ENCODE peak calls at places on chromosomes 2 and 18, in four cellular contexts. G is GM23248, S is AG09309, Q is spleen. N is an unnamed sample.

GRCh38 chr2:220147590-220147989 is 520.2 kb downstream of the SLC4A3 start:
- DNase-seq in S (no peak), G (peak), Q (no peak), N (no peak)

GRCh38 chr18:22814329-22814703 is 118.8 kb upstream of the RBBP8 start:
- DNase-seq in G (no peak), Q (no peak), S (no peak), N (no peak)

GRCh38 chr2:231212329-231212845 is 14.0 kb downstream of the ARMC9 start:
- DNase-seq in S (no peak), G (no peak), Q (no peak), N (no peak)

GRCh38 chr2:85468704-85469349 is 50.3 kb downstream of the SH2D6 start:
- DNase-seq in G (peak), Q (peak), S (no peak), N (no peak)

GRCh38 chr18:79755496-79756142 is 42.1 kb upstream of the KCNG2 start:
- DNase-seq in Q (peak), S (no peak), G (no peak), N (no peak)

GRCh38 chr2:230723363-230723762 is 10.7 kb downstream of the CAB39 start:
- DNase-seq in G (peak), Q (no peak), S (no peak), N (no peak)

GRCh38 chr2:40820319-40820718 is 368.4 kb upstream of the SLC8A1 start:
- DNase-seq in S (no peak), G (peak), Q (no peak), N (no peak)

GRCh38 chr2:235951980-235952379 is 216.2 kb downstream of the GBX2 start:
- DNase-seq in Q (no peak), G (no peak), S (no peak), N (no peak)

GRCh38 chr2:225668606-225669266 is 269.2 kb downstream of the NYAP2 start:
- DNase-seq in G (peak), S (peak), Q (no peak), N (no peak)

GRCh38 chr2:241950878-241951331 is 81.4 kb downstream of the RTP5 start:
- DNase-seq in Q (peak), S (no peak), G (peak), N (no peak)

GRCh38 chr18:13486686-13487085 is 239.7 kb downstream of the FAM210A start:
- DNase-seq in S (no peak), G (no peak), Q (no peak), N (no peak)

GRCh38 chr2:119637371-119637770 is 41.6 kb upstream of the TMEM177 start:
- DNase-seq in Q (no peak), S (no peak), G (no peak), N (no peak)

GRCh38 chr2:64943387-64944150 is 45.6 kb upstream of the SLC1A4 start:
- DNase-seq in G (peak), S (peak), Q (peak), N (peak)

DNA sequence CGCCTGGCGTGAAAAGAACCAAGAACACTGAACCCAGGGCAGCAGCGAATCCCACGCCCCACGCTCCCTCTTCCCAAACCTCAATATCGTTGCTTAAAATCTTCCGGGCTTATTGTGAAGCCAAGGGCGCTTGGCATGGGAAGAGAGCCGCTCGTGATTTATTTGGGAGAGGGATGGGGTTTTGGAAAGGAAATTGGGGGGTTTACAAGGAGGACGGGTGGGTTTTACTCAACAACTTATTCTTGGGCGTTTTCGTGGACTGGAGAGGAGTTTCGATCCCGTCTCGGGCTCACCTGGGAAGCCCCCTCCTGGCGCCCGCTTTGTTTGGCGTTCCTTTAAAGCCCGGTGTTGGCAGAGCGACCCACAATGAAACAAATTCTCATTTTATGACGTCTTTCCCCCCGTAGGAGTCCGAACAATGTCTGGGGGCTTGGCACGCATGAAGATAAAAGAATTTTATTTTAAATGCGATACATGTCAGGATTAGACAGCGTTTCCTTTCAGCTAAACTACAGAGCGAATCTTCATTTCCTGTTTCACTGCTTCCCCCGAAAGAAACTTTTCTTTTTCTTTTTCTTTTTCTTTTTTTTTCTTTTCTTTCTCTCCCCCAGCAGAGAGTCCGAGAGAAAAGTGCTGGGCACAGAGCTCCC is 135.3 kb downstream of the INSIG2 start:
- DNase-seq in G (peak), S (no peak), Q (no peak), N (no peak)
- H3K4me3 ChIP-seq in G (peak), S (peak), Q (peak), N (peak)

GRCh38 chr2:158755310-158755709 is 39.8 kb upstream of the DAPL1 start:
- DNase-seq in G (peak), S (no peak), Q (no peak), N (no peak)

GRCh38 chr2:158754303-158754611 is 40.9 kb upstream of the DAPL1 start:
- DNase-seq in G (no peak), S (no peak), Q (no peak), N (no peak)

GRCh38 chr2:158755738-158756137 is 39.4 kb upstream of the DAPL1 start:
- DNase-seq in Q (no peak), G (peak), S (no peak), N (no peak)

GRCh38 chr2:158756331-158756730 is 38.8 kb upstream of the DAPL1 start:
- DNase-seq in Q (no peak), S (no peak), G (peak), N (no peak)

DNA sequence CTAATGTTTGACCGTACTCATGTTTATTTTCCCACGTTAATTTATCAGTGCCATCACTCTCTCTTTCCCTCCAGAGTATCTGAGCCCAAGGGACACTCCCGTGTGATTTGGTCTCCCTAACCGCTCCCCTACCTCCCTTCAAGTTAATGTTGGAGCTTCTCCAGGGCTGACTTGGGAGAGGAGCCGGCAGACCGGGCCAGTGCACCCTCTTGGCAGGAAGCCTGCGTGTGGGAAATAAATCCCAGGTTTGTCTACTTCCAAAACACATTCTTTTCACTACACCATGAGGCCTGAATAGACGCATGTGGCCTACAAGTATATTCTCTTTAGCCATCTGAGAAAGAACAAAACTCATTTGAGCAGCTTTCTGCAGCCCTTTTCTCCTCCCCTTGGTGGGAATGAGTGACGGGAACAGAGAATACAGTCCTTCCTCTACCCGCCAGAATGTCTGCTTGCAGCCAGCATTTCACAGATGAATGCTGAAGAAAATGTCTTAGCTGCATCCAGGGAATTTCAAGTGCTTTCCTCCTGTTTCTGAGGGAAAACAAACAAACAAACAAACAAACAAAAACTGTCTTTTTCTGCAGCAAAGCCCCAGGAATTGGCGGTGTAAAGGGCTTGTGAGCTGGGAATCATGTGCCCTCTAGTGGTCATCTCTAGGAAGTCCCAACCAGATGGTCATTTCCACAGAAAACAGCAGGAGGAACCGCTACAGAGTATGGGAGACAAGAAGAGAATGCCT is 41.4 kb upstream of the DAPL1 start:
- DNase-seq in S (peak), G (peak), Q (no peak), N (no peak)
- H3K4me3 ChIP-seq in S (no peak), G (peak), Q (no peak), N (peak)

GRCh38 chr18:55489742-55490055 is 98.3 kb downstream of the TCF4 start:
- DNase-seq in Q (no peak), S (no peak), G (no peak), N (no peak)
- H3K4me3 ChIP-seq in Q (no peak), S (no peak), G (no peak), N (no peak)

DNA sequence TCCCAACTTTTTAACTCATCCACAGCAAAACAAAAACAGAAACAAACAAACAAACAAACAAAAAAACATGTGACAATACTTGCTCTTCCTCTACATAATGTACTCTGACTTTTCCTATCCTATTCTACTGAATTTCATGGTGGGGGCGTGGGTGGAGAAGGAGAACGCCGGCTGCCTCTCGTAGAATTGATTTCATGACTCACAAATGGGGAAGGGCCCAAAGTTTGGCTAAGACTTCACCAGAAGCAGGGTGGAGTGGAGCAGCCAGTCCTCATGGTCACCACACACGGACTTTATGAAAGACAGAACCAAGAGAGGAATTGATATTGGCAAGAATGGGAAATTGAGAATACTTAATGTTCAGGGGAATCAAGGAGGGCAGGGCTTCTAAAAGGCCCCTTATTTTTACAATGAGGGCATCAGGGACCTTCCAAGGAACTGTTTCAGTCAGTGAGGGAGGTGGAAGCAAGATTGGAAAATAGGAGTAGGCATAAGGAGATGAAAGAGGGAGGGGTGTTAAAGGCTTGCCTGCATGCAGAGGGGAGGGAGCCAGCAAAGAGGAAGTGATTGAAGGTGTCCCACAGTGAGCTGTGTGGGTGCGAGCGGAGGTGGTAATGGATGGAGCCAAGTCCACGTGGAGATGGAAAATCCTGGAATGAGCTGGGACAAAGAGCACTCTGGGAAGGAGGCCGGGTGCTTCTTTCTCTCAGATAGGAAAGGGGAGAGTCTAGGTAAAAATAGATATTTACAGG is 27.9 kb downstream of the MARCHF4 start:
- DNase-seq in Q (no peak), S (no peak), G (peak), N (no peak)
- H3K4me3 ChIP-seq in Q (no peak), S (no peak), G (peak), N (no peak)

DNA sequence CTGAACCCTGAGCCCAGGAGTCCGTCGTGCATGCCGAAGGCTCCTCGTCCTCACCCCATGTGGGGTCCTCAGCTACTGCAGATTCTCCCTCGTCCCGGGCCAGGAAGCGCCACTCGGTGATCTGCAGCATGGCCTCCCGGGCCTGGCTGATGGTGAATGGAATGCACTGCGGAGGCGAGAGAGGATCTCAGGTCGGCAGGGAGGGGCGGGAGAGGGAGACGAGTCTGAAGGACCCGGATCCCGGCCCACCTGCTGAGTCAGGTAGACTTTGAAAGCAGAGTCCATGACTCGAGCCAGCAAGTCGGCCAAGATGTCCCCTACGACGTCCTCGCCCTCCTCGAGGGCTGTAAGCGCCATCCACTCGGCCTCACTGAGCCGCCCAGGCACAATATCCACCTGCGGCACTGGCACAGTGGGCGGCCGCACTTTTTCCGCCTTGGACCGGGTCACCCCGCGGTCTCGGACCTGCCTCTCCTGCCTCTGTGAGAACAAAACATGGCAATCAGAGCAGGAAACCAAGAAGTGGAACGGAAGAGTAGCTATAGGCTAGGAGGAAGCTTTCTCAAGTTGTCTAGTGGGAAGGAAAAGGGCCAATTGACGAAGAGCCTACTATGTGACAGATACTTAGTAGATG is 5.5 kb downstream of the C2orf81 start:
- DNase-seq in Q (no peak), S (no peak), G (peak), N (no peak)
- H3K4me3 ChIP-seq in Q (peak), S (peak), G (peak), N (peak)

GRCh38 chr2:96091141-96091710 is 25.1 kb downstream of the ADRA2B start:
- DNase-seq in S (no peak), G (no peak), Q (peak), N (peak)

GRCh38 chr2:96090527-96090926 is 25.8 kb downstream of the ADRA2B start:
- DNase-seq in G (no peak), Q (no peak), S (no peak), N (no peak)

GRCh38 chr2:96088340-96089335 is 27.7 kb downstream of the ADRA2B start:
- DNase-seq in Q (peak), G (no peak), S (no peak), N (no peak)

GRCh38 chr2:96090181-96090500 is 26.2 kb downstream of the ADRA2B start:
- DNase-seq in Q (peak), G (no peak), S (no peak), N (peak)

DNA sequence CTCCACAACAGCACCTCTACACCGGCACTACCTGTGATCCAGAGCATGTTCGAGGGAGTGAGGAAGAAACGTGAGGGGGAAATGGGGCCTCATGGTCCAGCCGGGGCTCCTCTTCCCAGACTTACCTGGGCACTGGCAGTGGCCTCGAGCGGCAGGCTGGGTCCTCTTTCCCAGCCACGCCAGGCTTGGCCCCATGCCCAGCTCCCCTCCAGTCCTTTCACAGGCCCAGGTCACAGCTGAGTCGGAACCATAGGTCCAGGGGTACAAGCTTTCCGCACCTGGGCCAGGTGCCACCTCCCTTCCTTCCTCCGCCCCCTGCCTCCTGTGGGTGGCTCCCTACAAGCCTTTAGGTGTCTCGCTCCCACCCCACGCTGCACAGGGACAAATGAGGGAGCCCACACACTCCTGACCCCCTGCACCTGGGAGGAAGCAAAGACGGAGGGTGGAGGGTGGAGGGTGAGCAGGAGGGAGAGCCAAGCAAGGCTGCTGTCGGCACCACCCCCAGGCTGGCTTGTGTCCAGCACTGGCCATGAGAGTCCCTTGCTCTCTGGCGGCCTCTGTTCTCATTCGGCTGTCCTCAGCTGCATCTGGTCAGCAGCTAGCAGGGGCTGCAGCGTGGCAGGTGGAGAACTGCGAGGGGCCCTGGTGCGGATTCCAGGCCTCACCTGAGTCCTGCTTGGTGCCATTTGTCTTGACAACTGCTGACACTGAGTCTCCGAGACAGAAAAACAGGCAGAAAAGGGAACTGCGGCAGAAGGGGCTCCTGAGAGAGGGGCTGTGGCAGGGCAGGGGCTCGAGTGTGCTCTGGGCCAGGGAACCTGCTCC is 26.8 kb downstream of the ADRA2B start:
- DNase-seq in G (no peak), Q (peak), S (no peak), N (peak)
- H3K4me3 ChIP-seq in G (no peak), Q (no peak), S (no peak), N (no peak)

GRCh38 chr2:200713704-200714064 is 98.0 kb upstream of the BZW1 start:
- DNase-seq in S (no peak), Q (no peak), G (no peak), N (no peak)

GRCh38 chr2:200708951-200709350 is 102.8 kb upstream of the BZW1 start:
- DNase-seq in S (no peak), G (no peak), Q (no peak), N (no peak)

DNA sequence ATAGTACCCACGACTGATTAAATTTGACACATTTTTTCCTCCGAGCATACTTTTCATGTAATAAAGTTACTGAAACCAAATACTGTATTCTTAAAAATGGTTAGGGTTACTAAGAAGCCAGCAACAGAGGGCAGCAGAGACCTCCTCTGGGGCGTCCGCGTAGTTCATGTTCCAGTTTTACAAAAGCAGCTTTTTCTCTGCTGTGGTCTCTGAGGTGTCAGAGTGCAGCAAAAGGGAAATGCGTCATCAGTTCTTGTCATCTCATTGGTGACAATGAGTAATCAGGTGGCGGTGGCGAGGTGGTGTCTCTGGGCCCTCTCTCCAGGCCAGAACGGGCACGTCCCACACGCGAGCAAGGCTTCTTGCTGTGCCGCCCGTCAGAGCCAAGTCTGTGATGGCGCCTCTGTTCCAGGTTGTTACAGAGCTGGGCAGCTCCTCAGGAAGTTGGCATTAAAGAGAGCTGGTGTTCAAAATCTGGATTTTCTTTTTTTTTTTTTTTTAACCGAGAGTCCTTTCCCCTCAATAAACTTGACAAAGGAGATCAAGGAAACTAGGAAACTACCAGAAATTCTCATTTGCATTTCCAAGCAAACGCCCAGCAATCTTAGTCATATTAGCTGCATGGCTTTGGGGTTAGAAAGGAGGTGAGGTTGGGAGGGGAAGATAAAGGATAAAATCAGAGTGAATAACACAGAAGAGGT is 98.6 kb upstream of the BZW1 start:
- DNase-seq in Q (peak), S (peak), G (peak), N (peak)
- H3K4me3 ChIP-seq in Q (no peak), S (peak), G (peak), N (peak)

GRCh38 chr2:189261431-189261841 is 81.9 kb upstream of the COL5A2 start:
- DNase-seq in Q (no peak), G (peak), S (no peak), N (no peak)
- H3K4me3 ChIP-seq in Q (no peak), G (no peak), S (no peak), N (no peak)

GRCh38 chr2:43221660-43222471 is 4.5 kb downstream of the ZFP36L2 start:
- DNase-seq in Q (peak), S (peak), G (peak), N (peak)
- H3K4me3 ChIP-seq in Q (peak), S (peak), G (peak), N (peak)

GRCh38 chr2:144477281-144477942 is 42.5 kb downstream of the ZEB2 start:
- DNase-seq in G (peak), Q (no peak), S (peak), N (no peak)
- H3K4me3 ChIP-seq in G (peak), Q (no peak), S (no peak), N (peak)